ENCODE peak calls at places on chromosome 16, in seven cellular contexts. J, F, S, W, U, E and M are unnamed samples.

GRCh38 chr16:85613609-85614337 is 651 bp downstream of the GSE1 start:
- DNase-seq in J (no peak), F (no peak), S (no peak), W (no peak), U (peak; percentile 81), E (peak; percentile 57), M (no peak)

GRCh38 chr16:53754938-53755910 is 51.3 kb downstream of the FTO start:
- DNase-seq in J (no peak), F (no peak), S (no peak), W (no peak), U (no peak), E (no peak), M (peak; percentile 34)

GRCh38 chr16:85306071-85306792 is 194.0 kb upstream of the CIBAR2 start:
- DNase-seq in J (peak; percentile 77), F (no peak), S (peak; percentile 45), W (peak; percentile 86), U (peak; percentile 98), E (peak; percentile 84), M (no peak)

GRCh38 chr16:78770353-78771091 is 671.1 kb downstream of the WWOX start:
- DNase-seq in J (peak; percentile 59), F (no peak), S (peak; percentile 85), W (peak; percentile 82), U (peak; percentile 67), E (peak; percentile 77), M (peak; percentile 22)

GRCh38 chr16:89586853-89587252 is 11.3 kb downstream of the CPNE7 start:
- DNase-seq in J (no peak), F (no peak), S (peak; percentile 36), W (no peak), U (no peak), E (no peak), M (no peak)

GRCh38 chr16:4246777-4247476 is 5.0 kb upstream of the SRL start:
- DNase-seq in J (no peak), F (no peak), S (no peak), W (no peak), U (no peak), E (no peak), M (no peak)

GRCh38 chr16:69848635-69849545 is 86.8 kb downstream of the WWP2 start:
- DNase-seq in J (no peak), F (no peak), S (no peak), W (peak; percentile 92), U (peak; percentile 93), E (no peak), M (peak; percentile 97)

GRCh38 chr16:67028555-67029248 is at the start of gene CBFB:
- DNase-seq in J (peak; percentile 98), F (peak; percentile 44), S (peak; percentile 92), W (peak; percentile 97), U (peak; percentile 93), E (peak; percentile 98), M (peak; percentile 93)

GRCh38 chr16:70151941-70152509 is 21.6 kb upstream of the CLEC18C start:
- DNase-seq in J (no peak), F (no peak), S (no peak), W (no peak), U (no peak), E (peak; percentile 15), M (no peak)

GRCh38 chr16:50509521-50510341 is 38.5 kb upstream of the NKD1 start:
- DNase-seq in J (no peak), F (no peak), S (peak; percentile 27), W (no peak), U (no peak), E (peak; percentile 51), M (peak; percentile 1)

GRCh38 chr16:46896314-46896968 is 12.3 kb downstream of the GPT2 start:
- DNase-seq in J (no peak), F (no peak), S (no peak), W (no peak), U (no peak), E (no peak), M (peak; percentile 84)

GRCh38 chr16:75443301-75443700 is 10.0 kb upstream of the CFDP1 start:
- DNase-seq in J (no peak), F (no peak), S (no peak), W (no peak), U (no peak), E (no peak), M (no peak)

GRCh38 chr16:66020642-66021041 is 345.8 kb upstream of the CDH5 start:
- DNase-seq in J (no peak), F (no peak), S (no peak), W (no peak), U (no peak), E (peak; percentile 19), M (no peak)

GRCh38 chr16:88395669-88396584 is 13.2 kb downstream of the ZNF469 start:
- DNase-seq in J (no peak), F (no peak), S (no peak), W (no peak), U (no peak), E (no peak), M (no peak)

GRCh38 chr16:57863434-57864160 is 61.3 kb upstream of the KIFC3 start:
- DNase-seq in J (no peak), F (no peak), S (no peak), W (no peak), U (peak; percentile 65), E (no peak), M (peak; percentile 88)

GRCh38 chr16:13012591-13012990 is 111.2 kb downstream of the SHISA9 start:
- DNase-seq in J (no peak), F (no peak), S (no peak), W (no peak), U (no peak), E (no peak), M (no peak)

GRCh38 chr16:56848955-56849689 is 15.9 kb upstream of the SLC12A3 start:
- DNase-seq in J (no peak), F (no peak), S (no peak), W (no peak), U (no peak), E (no peak), M (peak; percentile 72)

GRCh38 chr16:83305092-83305491 is 502.7 kb upstream of the HSBP1 start:
- DNase-seq in J (no peak), F (no peak), S (no peak), W (no peak), U (no peak), E (no peak), M (peak; percentile 29)

GRCh38 chr16:54054237-54054780 is 232.3 kb downstream of the IRX3 start:
- DNase-seq in J (no peak), F (no peak), S (no peak), W (no peak), U (no peak), E (no peak), M (no peak)

GRCh38 chr16:12646098-12646489 is 157.6 kb downstream of the CPPED1 start:
- DNase-seq in J (no peak), F (no peak), S (no peak), W (no peak), U (no peak), E (no peak), M (no peak)

GRCh38 chr16:14334366-14335105 is 263.4 kb downstream of the MRTFB start:
- DNase-seq in J (no peak), F (no peak), S (no peak), W (no peak), U (no peak), E (no peak), M (no peak)

GRCh38 chr16:89036776-89037175 is 56.9 kb upstream of the ACSF3 start:
- DNase-seq in J (no peak), F (no peak), S (no peak), W (no peak), U (no peak), E (no peak), M (no peak)

GRCh38 chr16:88352261-88353200 is 30.2 kb upstream of the ZNF469 start:
- DNase-seq in J (no peak), F (no peak), S (no peak), W (no peak), U (no peak), E (no peak), M (no peak)

GRCh38 chr16:2026461-2027023 is at the start of gene NHERF2:
- DNase-seq in J (no peak), F (no peak), S (peak; percentile 38), W (no peak), U (no peak), E (no peak), M (no peak)

GRCh38 chr16:10297341-10298006 is 88.4 kb upstream of the ATF7IP2 start:
- DNase-seq in J (peak; percentile 48), F (peak; percentile 74), S (no peak), W (no peak), U (no peak), E (peak; percentile 80), M (no peak)

GRCh38 chr16:54334208-54334607 is 47.6 kb upstream of the IRX3 start:
- DNase-seq in J (no peak), F (no peak), S (no peak), W (peak; percentile 4), U (no peak), E (no peak), M (no peak)